ENCODE peak calls at places on chromosomes 7 and 10, in five cellular contexts. One of them, this sample, is unnamed.
A peak's percentile ranks its signal among the peaks of the same experiment; 100 is the strongest.

GRCh38 chr10:3103646-3104045 is 36.3 kb downstream of the PFKP start:
- DNase-seq in prostate gland: no peak
- DNase-seq in cardiac muscle cell: no peak
- DNase-seq in activated CD8-positive, alpha-beta T cell treated with anti-CD3 and anti-CD28 coated beads for 36 hours: no peak
- DNase-seq in PC-3: no peak
- DNase-seq in this sample: no peak

GRCh38 chr7:35691827-35692307 is 3.1 kb downstream of the HERPUD2 start:
- DNase-seq in cardiac muscle cell: peak; percentile 7
- DNase-seq in activated CD8-positive, alpha-beta T cell treated with anti-CD3 and anti-CD28 coated beads for 36 hours: peak; percentile 60
- DNase-seq in PC-3: peak; percentile 7
- DNase-seq in prostate gland: no peak
- DNase-seq in this sample: no peak

GRCh38 chr7:140746751-140747150 is 50.2 kb downstream of the NDUFB2 start:
- DNase-seq in PC-3: no peak
- DNase-seq in prostate gland: no peak
- DNase-seq in cardiac muscle cell: no peak
- DNase-seq in activated CD8-positive, alpha-beta T cell treated with anti-CD3 and anti-CD28 coated beads for 36 hours: no peak
- DNase-seq in this sample: no peak

GRCh38 chr7:137882806-137883205 is 36.0 kb upstream of the DGKI start:
- DNase-seq in prostate gland: no peak
- DNase-seq in activated CD8-positive, alpha-beta T cell treated with anti-CD3 and anti-CD28 coated beads for 36 hours: no peak
- DNase-seq in PC-3: peak; percentile 5
- DNase-seq in cardiac muscle cell: no peak
- DNase-seq in this sample: no peak

GRCh38 chr7:6730343-6730633 is 23.5 kb upstream of the ZNF12 start:
- DNase-seq in cardiac muscle cell: no peak
- DNase-seq in activated CD8-positive, alpha-beta T cell treated with anti-CD3 and anti-CD28 coated beads for 36 hours: no peak
- DNase-seq in PC-3: no peak
- DNase-seq in prostate gland: no peak
- DNase-seq in this sample: no peak

GRCh38 chr7:49768835-49769234 is 4.6 kb upstream of the VWC2 start:
- DNase-seq in prostate gland: no peak
- DNase-seq in cardiac muscle cell: no peak
- DNase-seq in activated CD8-positive, alpha-beta T cell treated with anti-CD3 and anti-CD28 coated beads for 36 hours: no peak
- DNase-seq in PC-3: no peak
- DNase-seq in this sample: no peak

GRCh38 chr7:77655836-77656455 is 40.3 kb upstream of the RSBN1L start:
- DNase-seq in activated CD8-positive, alpha-beta T cell treated with anti-CD3 and anti-CD28 coated beads for 36 hours: no peak
- DNase-seq in cardiac muscle cell: no peak
- DNase-seq in PC-3: peak; percentile 46
- DNase-seq in prostate gland: peak; percentile 20
- DNase-seq in this sample: no peak

GRCh38 chr7:97733276-97734206 is 1.7 kb downstream of the TAC1 start:
- DNase-seq in activated CD8-positive, alpha-beta T cell treated with anti-CD3 and anti-CD28 coated beads for 36 hours: peak; percentile 6
- DNase-seq in PC-3: no peak
- DNase-seq in cardiac muscle cell: peak; percentile 36
- DNase-seq in prostate gland: no peak
- DNase-seq in this sample: no peak

GRCh38 chr7:148699024-148699771 is 495 bp downstream of the CUL1 start:
- DNase-seq in prostate gland: peak; percentile 7
- DNase-seq in cardiac muscle cell: peak; percentile 78
- DNase-seq in activated CD8-positive, alpha-beta T cell treated with anti-CD3 and anti-CD28 coated beads for 36 hours: peak; percentile 77
- DNase-seq in PC-3: peak; percentile 45
- DNase-seq in this sample: peak; percentile 30

GRCh38 chr7:2269468-2270460 is 27.7 kb downstream of the NUDT1 start:
- DNase-seq in cardiac muscle cell: no peak
- DNase-seq in prostate gland: no peak
- DNase-seq in activated CD8-positive, alpha-beta T cell treated with anti-CD3 and anti-CD28 coated beads for 36 hours: no peak
- DNase-seq in PC-3: peak; percentile 4
- DNase-seq in this sample: no peak

GRCh38 chr7:83936056-83936703 is 258.4 kb downstream of the SEMA3A start:
- DNase-seq in activated CD8-positive, alpha-beta T cell treated with anti-CD3 and anti-CD28 coated beads for 36 hours: peak; percentile 68
- DNase-seq in cardiac muscle cell: peak; percentile 82
- DNase-seq in PC-3: peak; percentile 76
- DNase-seq in prostate gland: peak; percentile 31
- DNase-seq in this sample: peak; percentile 44
- TF ChIP-seq CTCF in activated CD8-positive, alpha-beta T cell treated with anti-CD3 and anti-CD28 coated beads for 36 hours: peak; percentile 83
- TF ChIP-seq CTCF in cardiac muscle cell: peak; percentile 94
- TF ChIP-seq CTCF in PC-3: peak; percentile 93
- TF ChIP-seq CTCF in prostate gland: peak; percentile 63
- TF ChIP-seq CTCF in this sample: peak; percentile 93

GRCh38 chr7:867001-867405 is 9.4 kb upstream of the GET4 start:
- DNase-seq in activated CD8-positive, alpha-beta T cell treated with anti-CD3 and anti-CD28 coated beads for 36 hours: no peak
- DNase-seq in prostate gland: peak; percentile 82
- DNase-seq in cardiac muscle cell: no peak
- DNase-seq in PC-3: no peak
- DNase-seq in this sample: no peak

GRCh38 chr7:868189-868486 is 8.2 kb upstream of the GET4 start:
- DNase-seq in cardiac muscle cell: no peak
- DNase-seq in PC-3: no peak
- DNase-seq in prostate gland: no peak
- DNase-seq in activated CD8-positive, alpha-beta T cell treated with anti-CD3 and anti-CD28 coated beads for 36 hours: no peak
- DNase-seq in this sample: no peak

GRCh38 chr7:865921-866320 is 10.4 kb upstream of the GET4 start:
- DNase-seq in PC-3: no peak
- DNase-seq in activated CD8-positive, alpha-beta T cell treated with anti-CD3 and anti-CD28 coated beads for 36 hours: no peak
- DNase-seq in cardiac muscle cell: no peak
- DNase-seq in prostate gland: no peak
- DNase-seq in this sample: no peak

GRCh38 chr7:869348-869747 is 7.0 kb upstream of the GET4 start:
- DNase-seq in PC-3: no peak
- DNase-seq in activated CD8-positive, alpha-beta T cell treated with anti-CD3 and anti-CD28 coated beads for 36 hours: no peak
- DNase-seq in prostate gland: no peak
- DNase-seq in cardiac muscle cell: no peak
- DNase-seq in this sample: no peak

GRCh38 chr7:867406-868188 is 8.8 kb upstream of the GET4 start:
- DNase-seq in PC-3: no peak
- DNase-seq in activated CD8-positive, alpha-beta T cell treated with anti-CD3 and anti-CD28 coated beads for 36 hours: no peak
- DNase-seq in cardiac muscle cell: no peak
- DNase-seq in prostate gland: peak; percentile 88
- DNase-seq in this sample: no peak
- TF ChIP-seq CTCF in PC-3: no peak
- TF ChIP-seq CTCF in activated CD8-positive, alpha-beta T cell treated with anti-CD3 and anti-CD28 coated beads for 36 hours: no peak
- TF ChIP-seq CTCF in cardiac muscle cell: no peak
- TF ChIP-seq CTCF in prostate gland: peak; percentile 48
- TF ChIP-seq CTCF in this sample: no peak

GRCh38 chr7:123746055-123746454 is 2.7 kb downstream of the WASL start:
- DNase-seq in PC-3: no peak
- DNase-seq in cardiac muscle cell: no peak
- DNase-seq in activated CD8-positive, alpha-beta T cell treated with anti-CD3 and anti-CD28 coated beads for 36 hours: no peak
- DNase-seq in prostate gland: no peak
- DNase-seq in this sample: no peak

GRCh38 chr7:123748734-123749536 is at the start of gene WASL:
- DNase-seq in activated CD8-positive, alpha-beta T cell treated with anti-CD3 and anti-CD28 coated beads for 36 hours: peak; percentile 86
- DNase-seq in PC-3: peak; percentile 89
- DNase-seq in prostate gland: peak; percentile 90
- DNase-seq in cardiac muscle cell: peak; percentile 95
- DNase-seq in this sample: peak; percentile 92

GRCh38 chr7:123747089-123747488 is 1.7 kb downstream of the WASL start:
- DNase-seq in PC-3: no peak
- DNase-seq in prostate gland: no peak
- DNase-seq in cardiac muscle cell: no peak
- DNase-seq in activated CD8-positive, alpha-beta T cell treated with anti-CD3 and anti-CD28 coated beads for 36 hours: no peak
- DNase-seq in this sample: no peak

GRCh38 chr7:123748171-123748733 is 551 bp downstream of the WASL start:
- DNase-seq in cardiac muscle cell: peak; percentile 47
- DNase-seq in prostate gland: peak; percentile 19
- DNase-seq in PC-3: peak; percentile 28
- DNase-seq in activated CD8-positive, alpha-beta T cell treated with anti-CD3 and anti-CD28 coated beads for 36 hours: peak; percentile 40
- DNase-seq in this sample: peak; percentile 34

GRCh38 chr7:123747620-123748141 is 1.1 kb downstream of the WASL start:
- DNase-seq in cardiac muscle cell: peak; percentile 88
- DNase-seq in prostate gland: peak; percentile 75
- DNase-seq in activated CD8-positive, alpha-beta T cell treated with anti-CD3 and anti-CD28 coated beads for 36 hours: peak; percentile 57
- DNase-seq in PC-3: peak; percentile 79
- DNase-seq in this sample: peak; percentile 37
- TF ChIP-seq CTCF in cardiac muscle cell: no peak
- TF ChIP-seq CTCF in prostate gland: no peak
- TF ChIP-seq CTCF in activated CD8-positive, alpha-beta T cell treated with anti-CD3 and anti-CD28 coated beads for 36 hours: no peak
- TF ChIP-seq CTCF in PC-3: no peak
- TF ChIP-seq CTCF in this sample: no peak

GRCh38 chr7:30546596-30546995 is 42.0 kb upstream of the GGCT start:
- DNase-seq in PC-3: no peak
- DNase-seq in cardiac muscle cell: no peak
- DNase-seq in activated CD8-positive, alpha-beta T cell treated with anti-CD3 and anti-CD28 coated beads for 36 hours: no peak
- DNase-seq in prostate gland: no peak
- DNase-seq in this sample: no peak

GRCh38 chr7:30548762-30549344 is 44.2 kb upstream of the GGCT start:
- DNase-seq in prostate gland: peak; percentile 74
- DNase-seq in PC-3: peak; percentile 84
- DNase-seq in activated CD8-positive, alpha-beta T cell treated with anti-CD3 and anti-CD28 coated beads for 36 hours: peak; percentile 50
- DNase-seq in cardiac muscle cell: peak; percentile 81
- DNase-seq in this sample: peak; percentile 47

GRCh38 chr7:30543815-30544525 is 39.3 kb upstream of the GGCT start:
- DNase-seq in cardiac muscle cell: no peak
- DNase-seq in PC-3: no peak
- DNase-seq in prostate gland: no peak
- DNase-seq in activated CD8-positive, alpha-beta T cell treated with anti-CD3 and anti-CD28 coated beads for 36 hours: no peak
- DNase-seq in this sample: no peak
- TF ChIP-seq CTCF in cardiac muscle cell: no peak
- TF ChIP-seq CTCF in PC-3: no peak
- TF ChIP-seq CTCF in prostate gland: no peak
- TF ChIP-seq CTCF in activated CD8-positive, alpha-beta T cell treated with anti-CD3 and anti-CD28 coated beads for 36 hours: no peak
- TF ChIP-seq CTCF in this sample: no peak

DNA sequence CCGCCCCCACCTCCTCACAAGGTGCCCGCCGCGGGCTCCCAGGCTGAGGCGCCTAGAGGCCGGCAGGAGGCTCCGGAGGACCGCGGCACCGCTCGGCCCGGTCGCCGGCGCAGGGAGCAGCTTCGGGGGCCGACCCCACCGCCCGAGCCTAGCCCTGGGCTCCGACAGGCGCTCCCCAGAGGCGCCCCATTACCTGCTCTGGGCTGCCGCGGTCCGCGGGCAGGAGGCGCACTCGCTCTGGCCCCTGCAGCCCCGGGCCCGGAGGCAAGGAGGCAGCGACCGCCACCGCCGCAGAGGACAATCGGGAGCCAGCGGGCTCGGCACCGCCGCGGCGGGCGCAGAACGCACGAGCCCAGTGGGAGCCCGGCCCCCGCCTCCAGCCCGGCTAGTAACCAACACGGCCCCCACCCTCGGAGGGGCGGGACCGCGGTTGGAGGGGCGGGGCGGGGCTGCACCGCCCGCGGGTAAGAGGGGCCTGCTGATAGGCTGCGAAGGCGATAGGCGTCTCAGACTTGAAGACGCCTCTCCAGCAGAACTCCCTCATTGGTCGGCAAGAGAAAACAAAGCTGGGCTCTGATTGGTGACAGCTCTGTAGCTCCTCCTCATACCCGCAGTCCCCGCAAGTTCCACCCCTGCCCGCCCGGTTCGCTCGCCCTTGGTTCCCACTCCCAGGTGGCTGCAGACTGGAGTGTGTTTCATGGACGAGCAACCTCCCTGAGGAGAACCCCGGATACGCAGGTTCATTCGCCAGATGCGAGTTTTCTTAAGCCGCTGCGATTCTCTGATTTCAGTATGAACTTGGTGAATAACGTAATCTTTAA is at the start of gene MPP7:
- DNase-seq in PC-3: peak; percentile 96
- DNase-seq in cardiac muscle cell: peak; percentile 97
- DNase-seq in activated CD8-positive, alpha-beta T cell treated with anti-CD3 and anti-CD28 coated beads for 36 hours: peak; percentile 97
- DNase-seq in prostate gland: peak; percentile 98
- DNase-seq in this sample: peak; percentile 95
- TF ChIP-seq CTCF in PC-3: no peak
- TF ChIP-seq CTCF in cardiac muscle cell: peak; percentile 22
- TF ChIP-seq CTCF in activated CD8-positive, alpha-beta T cell treated with anti-CD3 and anti-CD28 coated beads for 36 hours: peak; percentile 57
- TF ChIP-seq CTCF in prostate gland: peak; percentile 68
- TF ChIP-seq CTCF in this sample: peak; percentile 48

DNA sequence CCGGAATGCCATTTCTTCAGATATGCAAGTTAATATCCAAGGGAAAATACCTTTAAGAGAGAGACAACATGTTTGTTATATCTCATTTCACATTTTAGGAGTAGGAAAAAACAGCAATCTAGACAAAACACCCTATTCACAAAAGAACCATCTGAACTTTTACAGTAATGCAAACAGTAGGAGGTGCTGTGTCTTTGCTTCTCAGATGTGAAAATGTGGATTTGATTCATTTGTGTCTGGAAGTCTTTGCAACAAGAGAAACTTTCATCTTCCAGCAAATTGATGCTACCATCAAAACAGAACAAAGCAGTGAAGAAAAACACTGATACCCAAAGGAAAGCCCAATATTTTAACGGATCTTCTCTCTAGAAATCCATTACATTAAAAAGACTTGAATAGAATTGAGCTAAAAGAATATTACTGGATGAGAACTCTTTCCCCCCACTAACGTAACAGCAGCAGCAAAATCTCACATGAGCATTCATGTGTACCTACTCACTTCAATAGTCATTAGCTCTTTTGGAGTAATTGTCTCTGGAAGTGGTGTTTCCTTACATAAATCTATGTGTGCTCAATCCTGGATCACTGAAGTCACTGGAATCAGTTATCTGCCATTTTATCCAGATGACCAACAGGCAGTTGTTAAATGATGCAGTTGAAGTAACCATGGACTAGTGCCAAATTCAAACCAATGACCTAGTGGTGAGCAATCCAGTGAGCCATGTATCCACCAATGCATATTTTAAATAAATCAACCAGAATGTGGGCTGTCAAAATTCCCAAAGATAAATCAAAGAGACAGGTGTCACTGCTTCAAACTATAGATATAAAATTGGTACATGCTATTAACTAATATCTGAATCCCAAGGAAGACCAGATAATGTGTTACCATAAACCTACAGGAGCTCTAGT is 1.8 kb downstream of the SEMA3C start:
- DNase-seq in prostate gland: no peak
- DNase-seq in cardiac muscle cell: peak; percentile 29
- DNase-seq in PC-3: peak; percentile 94
- DNase-seq in activated CD8-positive, alpha-beta T cell treated with anti-CD3 and anti-CD28 coated beads for 36 hours: no peak
- DNase-seq in this sample: no peak
- TF ChIP-seq CTCF in prostate gland: peak; percentile 52
- TF ChIP-seq CTCF in cardiac muscle cell: peak; percentile 63
- TF ChIP-seq CTCF in PC-3: peak; percentile 69
- TF ChIP-seq CTCF in activated CD8-positive, alpha-beta T cell treated with anti-CD3 and anti-CD28 coated beads for 36 hours: no peak
- TF ChIP-seq CTCF in this sample: peak; percentile 46

GRCh38 chr7:47534322-47535032 is 47.4 kb downstream of the TNS3 start:
- DNase-seq in cardiac muscle cell: no peak
- DNase-seq in activated CD8-positive, alpha-beta T cell treated with anti-CD3 and anti-CD28 coated beads for 36 hours: no peak
- DNase-seq in PC-3: peak; percentile 96
- DNase-seq in prostate gland: no peak
- DNase-seq in this sample: no peak
- TF ChIP-seq CTCF in cardiac muscle cell: no peak
- TF ChIP-seq CTCF in activated CD8-positive, alpha-beta T cell treated with anti-CD3 and anti-CD28 coated beads for 36 hours: no peak
- TF ChIP-seq CTCF in PC-3: peak; percentile 39
- TF ChIP-seq CTCF in prostate gland: no peak
- TF ChIP-seq CTCF in this sample: peak; percentile 32

DNA sequence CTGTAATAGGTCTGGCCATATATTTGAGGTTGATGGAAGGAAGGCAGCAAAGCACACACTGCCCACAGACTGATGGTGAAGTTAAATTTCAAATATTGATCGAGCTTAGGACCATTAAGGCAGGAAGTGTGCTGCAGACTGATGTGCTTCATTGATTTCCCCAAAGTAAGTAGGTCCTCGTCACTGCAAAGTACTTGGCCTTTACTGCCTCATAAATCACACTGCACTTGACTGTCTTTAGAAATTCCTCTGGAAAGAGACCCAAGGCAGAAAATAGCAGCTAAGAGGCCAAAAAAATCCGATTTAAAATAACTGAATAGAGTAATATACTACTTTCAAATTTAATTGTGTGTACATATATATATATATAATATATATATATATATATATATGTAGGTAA is 15.3 kb downstream of the ARMH3 start:
- DNase-seq in PC-3: no peak
- DNase-seq in prostate gland: no peak
- DNase-seq in activated CD8-positive, alpha-beta T cell treated with anti-CD3 and anti-CD28 coated beads for 36 hours: no peak
- DNase-seq in cardiac muscle cell: no peak
- DNase-seq in this sample: no peak
- TF ChIP-seq CTCF in PC-3: no peak
- TF ChIP-seq CTCF in prostate gland: no peak
- TF ChIP-seq CTCF in activated CD8-positive, alpha-beta T cell treated with anti-CD3 and anti-CD28 coated beads for 36 hours: no peak
- TF ChIP-seq CTCF in cardiac muscle cell: no peak
- TF ChIP-seq CTCF in this sample: no peak

GRCh38 chr10:55631071-55631654 is 729.9 kb downstream of the ZWINT start:
- DNase-seq in activated CD8-positive, alpha-beta T cell treated with anti-CD3 and anti-CD28 coated beads for 36 hours: peak; percentile 39
- DNase-seq in prostate gland: no peak
- DNase-seq in cardiac muscle cell: peak; percentile 90
- DNase-seq in PC-3: peak; percentile 86
- DNase-seq in this sample: peak; percentile 87
- TF ChIP-seq CTCF in activated CD8-positive, alpha-beta T cell treated with anti-CD3 and anti-CD28 coated beads for 36 hours: peak; percentile 43
- TF ChIP-seq CTCF in prostate gland: no peak
- TF ChIP-seq CTCF in cardiac muscle cell: peak; percentile 47
- TF ChIP-seq CTCF in PC-3: peak; percentile 91
- TF ChIP-seq CTCF in this sample: peak; percentile 97